ENCODE peak calls at places on chromosomes 16 and 17, in six cellular contexts. One of them, this sample, is unnamed.

GRCh38 chr16:85757341-85757822 is 6.5 kb upstream of the C16orf74 start:
- DNase-seq in neuronal stem cell: no peak
- DNase-seq in mesenchymal stem cell: peak
- DNase-seq in IMR-90: peak
- DNase-seq in mesendoderm: no peak
- DNase-seq in H9: no peak
- DNase-seq in this sample: no peak

GRCh38 chr16:30997000-30997886 is 12.2 kb downstream of the HSD3B7 start:
- DNase-seq in mesenchymal stem cell: peak
- DNase-seq in H9: peak
- DNase-seq in IMR-90: peak
- DNase-seq in mesendoderm: peak
- DNase-seq in neuronal stem cell: peak
- DNase-seq in this sample: peak

GRCh38 chr17:76137351-76138233 is 3.5 kb downstream of the FOXJ1 start:
- DNase-seq in H9: peak
- DNase-seq in IMR-90: no peak
- DNase-seq in neuronal stem cell: no peak
- DNase-seq in mesendoderm: no peak
- DNase-seq in mesenchymal stem cell: no peak
- DNase-seq in this sample: no peak

GRCh38 chr17:50861822-50862528 is 4.2 kb downstream of the TOB1 start:
- DNase-seq in IMR-90: no peak
- DNase-seq in mesenchymal stem cell: no peak
- DNase-seq in mesendoderm: no peak
- DNase-seq in H9: no peak
- DNase-seq in neuronal stem cell: no peak
- DNase-seq in this sample: no peak

GRCh38 chr16:69865701-69866100 is 85.4 kb upstream of the CLEC18A start:
- DNase-seq in neuronal stem cell: no peak
- DNase-seq in IMR-90: peak
- DNase-seq in mesendoderm: peak
- DNase-seq in mesenchymal stem cell: peak
- DNase-seq in H9: no peak
- DNase-seq in this sample: no peak

GRCh38 chr17:1197781-1198490 is 18.2 kb upstream of the ABR start:
- DNase-seq in neuronal stem cell: no peak
- DNase-seq in mesendoderm: no peak
- DNase-seq in H9: no peak
- DNase-seq in mesenchymal stem cell: peak
- DNase-seq in IMR-90: no peak
- DNase-seq in this sample: no peak

GRCh38 chr16:84889066-84889465 is 69.3 kb downstream of the CRISPLD2 start:
- DNase-seq in IMR-90: peak
- DNase-seq in mesenchymal stem cell: no peak
- DNase-seq in neuronal stem cell: no peak
- DNase-seq in mesendoderm: no peak
- DNase-seq in H9: no peak
- DNase-seq in this sample: no peak

GRCh38 chr16:27154573-27155521 is 48.5 kb upstream of the KDM8 start:
- DNase-seq in neuronal stem cell: peak
- DNase-seq in mesendoderm: peak
- DNase-seq in H9: peak
- DNase-seq in IMR-90: peak
- DNase-seq in mesenchymal stem cell: peak
- DNase-seq in this sample: peak

GRCh38 chr17:2450016-2450650 is 49.3 kb upstream of the MNT start:
- DNase-seq in neuronal stem cell: no peak
- DNase-seq in mesendoderm: no peak
- DNase-seq in mesenchymal stem cell: no peak
- DNase-seq in H9: no peak
- DNase-seq in IMR-90: no peak
- DNase-seq in this sample: no peak
- H2BK15ac ChIP-seq in neuronal stem cell: no peak
- H2BK15ac ChIP-seq in mesendoderm: no peak
- H2BK15ac ChIP-seq in mesenchymal stem cell: no peak
- H2BK15ac ChIP-seq in H9: no peak
- H2BK15ac ChIP-seq in IMR-90: no peak
- H2BK15ac ChIP-seq in this sample: no peak

DNA sequence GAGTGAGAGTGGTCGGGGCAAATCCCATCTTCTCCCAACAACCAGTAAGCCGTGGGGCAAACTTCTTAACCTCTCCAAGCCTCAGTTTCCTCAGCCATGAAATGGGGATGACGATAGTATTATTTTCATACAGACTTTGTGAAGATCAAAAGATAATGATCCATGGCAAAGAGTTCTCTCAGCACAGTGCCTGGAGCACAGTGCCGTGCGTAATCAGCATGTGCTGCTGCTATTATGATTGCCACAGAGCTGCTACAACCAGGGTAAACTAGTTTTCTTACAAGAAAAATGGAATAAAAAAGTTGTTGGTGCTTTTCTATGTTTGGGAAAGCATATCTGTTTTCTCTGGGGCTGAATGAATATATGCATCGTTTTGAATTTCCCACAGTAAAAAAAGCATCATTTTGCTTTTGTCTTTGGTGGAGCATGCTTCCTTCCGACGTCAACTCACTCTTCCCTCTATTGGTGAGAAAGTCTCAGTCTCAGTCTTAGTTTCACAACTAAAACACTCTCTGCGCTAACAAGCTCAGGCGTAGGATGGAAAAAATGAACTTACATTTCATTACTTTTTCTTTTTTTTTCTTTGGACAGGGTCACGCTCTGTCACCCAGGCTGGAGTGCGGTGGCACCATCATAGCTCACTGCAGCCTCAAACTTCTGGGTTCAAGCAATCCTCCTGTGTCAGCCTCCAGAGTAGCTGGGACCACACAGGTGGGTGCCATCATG is 37.2 kb downstream of the CDK5R1 start:
- DNase-seq in H9: no peak
- DNase-seq in mesenchymal stem cell: no peak
- DNase-seq in IMR-90: no peak
- DNase-seq in neuronal stem cell: no peak
- DNase-seq in mesendoderm: no peak
- DNase-seq in this sample: no peak
- H2BK15ac ChIP-seq in H9: no peak
- H2BK15ac ChIP-seq in mesenchymal stem cell: no peak
- H2BK15ac ChIP-seq in IMR-90: no peak
- H2BK15ac ChIP-seq in neuronal stem cell: no peak
- H2BK15ac ChIP-seq in mesendoderm: no peak
- H2BK15ac ChIP-seq in this sample: no peak

GRCh38 chr16:28563218-28563617 is 9.5 kb downstream of the SGF29 start:
- DNase-seq in IMR-90: no peak
- DNase-seq in neuronal stem cell: no peak
- DNase-seq in H9: no peak
- DNase-seq in mesenchymal stem cell: no peak
- DNase-seq in mesendoderm: no peak
- DNase-seq in this sample: no peak

GRCh38 chr16:28556914-28557320 is 3.2 kb downstream of the SGF29 start:
- DNase-seq in IMR-90: no peak
- DNase-seq in neuronal stem cell: no peak
- DNase-seq in H9: no peak
- DNase-seq in mesenchymal stem cell: no peak
- DNase-seq in mesendoderm: no peak
- DNase-seq in this sample: no peak

GRCh38 chr16:28562199-28562598 is 8.5 kb downstream of the SGF29 start:
- DNase-seq in mesenchymal stem cell: no peak
- DNase-seq in H9: no peak
- DNase-seq in neuronal stem cell: no peak
- DNase-seq in mesendoderm: no peak
- DNase-seq in IMR-90: no peak
- DNase-seq in this sample: no peak

GRCh38 chr16:28567292-28567691 is 13.6 kb downstream of the SGF29 start:
- DNase-seq in IMR-90: no peak
- DNase-seq in neuronal stem cell: no peak
- DNase-seq in H9: no peak
- DNase-seq in mesendoderm: no peak
- DNase-seq in mesenchymal stem cell: no peak
- DNase-seq in this sample: no peak

DNA sequence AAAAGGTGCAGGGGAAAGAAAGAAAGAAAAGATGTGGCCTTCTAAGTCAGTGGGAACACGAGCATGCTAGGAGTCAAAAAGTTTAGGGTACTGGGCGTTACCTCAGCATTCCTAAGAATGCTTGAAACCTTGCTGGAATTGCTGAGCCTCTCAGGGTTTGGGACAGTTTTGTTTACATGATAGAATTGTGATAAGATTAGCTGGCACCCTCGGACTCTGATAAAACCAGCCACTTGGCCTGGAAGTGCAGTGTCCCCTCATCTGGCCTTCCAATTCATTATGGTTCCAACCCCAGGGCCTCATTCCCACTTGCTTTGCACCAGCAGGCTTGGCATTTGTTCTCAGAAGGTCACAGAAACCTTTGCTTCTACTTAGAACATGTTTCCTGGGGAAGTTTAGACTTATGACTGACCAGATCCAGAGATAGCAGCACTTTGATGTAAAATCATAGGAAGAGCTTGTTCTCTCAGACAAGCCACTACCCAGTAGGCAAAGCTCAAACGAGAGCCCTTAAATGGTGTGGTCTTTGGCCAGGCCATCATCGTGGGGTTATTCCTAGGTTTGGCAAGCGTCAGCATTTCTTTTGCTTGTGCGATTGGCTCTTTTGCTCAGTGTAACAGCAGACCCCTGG is 8.0 kb downstream of the SGF29 start:
- DNase-seq in H9: no peak
- DNase-seq in IMR-90: no peak
- DNase-seq in neuronal stem cell: no peak
- DNase-seq in mesendoderm: peak
- DNase-seq in mesenchymal stem cell: peak
- DNase-seq in this sample: no peak
- H2BK15ac ChIP-seq in H9: no peak
- H2BK15ac ChIP-seq in IMR-90: no peak
- H2BK15ac ChIP-seq in neuronal stem cell: no peak
- H2BK15ac ChIP-seq in mesendoderm: no peak
- H2BK15ac ChIP-seq in mesenchymal stem cell: no peak
- H2BK15ac ChIP-seq in this sample: no peak

DNA sequence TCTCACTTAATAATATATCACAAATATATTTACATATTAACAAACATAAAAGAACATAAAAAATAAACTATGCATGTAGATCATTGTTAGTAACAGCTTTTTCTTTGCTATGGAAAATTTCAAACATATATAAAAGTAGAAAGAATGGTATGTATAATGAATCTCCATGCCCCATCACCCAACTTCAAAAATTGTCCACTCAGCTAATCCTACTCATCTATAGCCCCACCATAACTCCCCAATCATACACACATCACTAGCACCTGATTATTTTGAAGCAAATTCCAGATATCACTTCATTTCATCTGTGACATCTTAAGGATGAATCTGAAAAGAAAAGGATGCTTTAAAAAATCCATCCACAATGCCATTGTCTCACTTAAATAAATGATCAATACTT is 46.8 kb downstream of the SHISA6 start:
- DNase-seq in H9: no peak
- DNase-seq in mesenchymal stem cell: no peak
- DNase-seq in mesendoderm: no peak
- DNase-seq in neuronal stem cell: no peak
- DNase-seq in IMR-90: no peak
- DNase-seq in this sample: no peak
- H2BK15ac ChIP-seq in H9: no peak
- H2BK15ac ChIP-seq in mesenchymal stem cell: no peak
- H2BK15ac ChIP-seq in mesendoderm: no peak
- H2BK15ac ChIP-seq in neuronal stem cell: no peak
- H2BK15ac ChIP-seq in IMR-90: no peak
- H2BK15ac ChIP-seq in this sample: no peak

GRCh38 chr16:88552166-88552565 is 18.0 kb upstream of the ZC3H18 start:
- DNase-seq in IMR-90: no peak
- DNase-seq in H9: no peak
- DNase-seq in neuronal stem cell: no peak
- DNase-seq in mesendoderm: no peak
- DNase-seq in mesenchymal stem cell: no peak
- DNase-seq in this sample: no peak

GRCh38 chr16:88556294-88556988 is 13.8 kb upstream of the ZC3H18 start:
- DNase-seq in mesendoderm: no peak
- DNase-seq in IMR-90: no peak
- DNase-seq in H9: no peak
- DNase-seq in mesenchymal stem cell: no peak
- DNase-seq in neuronal stem cell: no peak
- DNase-seq in this sample: no peak

GRCh38 chr16:88552815-88553214 is 17.4 kb upstream of the ZC3H18 start:
- DNase-seq in neuronal stem cell: no peak
- DNase-seq in IMR-90: no peak
- DNase-seq in H9: no peak
- DNase-seq in mesenchymal stem cell: no peak
- DNase-seq in mesendoderm: no peak
- DNase-seq in this sample: no peak

GRCh38 chr16:88553739-88554138 is 16.5 kb upstream of the ZC3H18 start:
- DNase-seq in neuronal stem cell: no peak
- DNase-seq in IMR-90: no peak
- DNase-seq in H9: no peak
- DNase-seq in mesendoderm: no peak
- DNase-seq in mesenchymal stem cell: no peak
- DNase-seq in this sample: no peak

DNA sequence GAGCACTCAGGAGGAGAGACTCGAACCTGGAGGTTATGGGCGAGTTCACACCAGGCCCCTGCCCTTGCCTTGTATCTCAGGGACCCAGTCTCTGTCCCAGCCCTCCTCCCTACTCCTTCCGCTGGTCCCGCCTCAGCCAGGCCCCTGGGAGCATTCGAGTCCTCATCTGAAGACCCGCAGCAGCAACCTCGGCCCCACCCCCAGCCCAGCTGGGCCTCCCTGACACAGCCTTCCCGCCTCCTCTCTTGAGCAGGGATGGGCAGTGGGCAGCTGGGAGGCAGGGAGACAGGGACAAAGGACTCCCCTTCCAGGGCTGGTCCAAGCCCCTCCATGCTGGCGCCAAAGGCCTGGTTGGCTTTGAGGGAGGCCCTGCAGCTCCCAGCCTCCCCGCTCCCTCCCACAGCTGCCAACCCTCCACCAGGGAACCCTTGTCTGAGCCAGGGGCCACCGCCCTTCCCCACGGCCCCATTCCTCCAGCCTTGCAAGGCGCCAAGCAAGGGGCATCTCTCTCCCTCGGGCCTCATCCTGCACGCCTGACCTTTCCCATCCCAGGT is 15.4 kb upstream of the ZC3H18 start:
- DNase-seq in neuronal stem cell: no peak
- DNase-seq in IMR-90: no peak
- DNase-seq in mesenchymal stem cell: no peak
- DNase-seq in H9: no peak
- DNase-seq in mesendoderm: no peak
- DNase-seq in this sample: no peak
- H2BK15ac ChIP-seq in neuronal stem cell: no peak
- H2BK15ac ChIP-seq in IMR-90: no peak
- H2BK15ac ChIP-seq in mesenchymal stem cell: no peak
- H2BK15ac ChIP-seq in H9: no peak
- H2BK15ac ChIP-seq in mesendoderm: no peak
- H2BK15ac ChIP-seq in this sample: no peak

DNA sequence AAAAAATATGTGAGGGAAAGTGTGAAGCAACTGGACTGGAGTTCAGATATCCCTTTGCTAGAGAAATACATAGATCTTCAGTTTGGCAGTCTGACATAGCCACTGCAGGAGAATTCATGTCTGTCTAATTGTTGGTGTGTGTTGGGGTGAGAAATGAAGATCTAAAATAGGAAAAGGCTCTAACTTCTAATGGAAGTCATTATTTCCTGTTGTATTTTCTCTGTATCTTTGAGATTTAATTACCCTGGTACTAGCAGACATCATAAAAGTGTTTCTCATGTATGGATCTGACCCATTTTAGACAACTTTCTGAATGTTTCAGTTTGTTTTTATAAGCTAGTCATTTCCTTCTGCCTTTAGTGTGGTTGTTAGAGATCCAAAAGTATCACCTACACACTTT is 128.3 kb downstream of the NLK start:
- DNase-seq in neuronal stem cell: no peak
- DNase-seq in H9: no peak
- DNase-seq in mesenchymal stem cell: no peak
- DNase-seq in mesendoderm: no peak
- DNase-seq in IMR-90: no peak
- DNase-seq in this sample: no peak
- H2BK15ac ChIP-seq in neuronal stem cell: no peak
- H2BK15ac ChIP-seq in H9: no peak
- H2BK15ac ChIP-seq in mesenchymal stem cell: no peak
- H2BK15ac ChIP-seq in mesendoderm: no peak
- H2BK15ac ChIP-seq in IMR-90: peak
- H2BK15ac ChIP-seq in this sample: no peak

This sample was measured in H1.